ENCODE peak calls at places on chromosomes 5 and 9, in eight cellular contexts. M is Peyer's patch, Q is bronchial epithelial cell, P is IMR-90, B is Panc1, T is pancreas, W is AG10803, X is esophagus muscularis mucosa. R is an unnamed sample.

GRCh38 chr9:137070201-137070905 is at the start of gene SAPCD2:
- DNase-seq in M (peak; percentile 87), Q (peak; percentile 77), P (peak; percentile 79), B (no peak), T (peak; percentile 96), W (peak; percentile 77), X (peak; percentile 93), R (peak; percentile 88)

GRCh38 chr5:81068635-81069034 is 108.5 kb downstream of the RASGRF2 start:
- DNase-seq in M (no peak), Q (no peak), P (no peak), B (no peak), T (no peak), W (no peak), X (no peak), R (no peak)

GRCh38 chr9:37144762-37145161 is 24.4 kb downstream of the ZCCHC7 start:
- DNase-seq in M (no peak), Q (no peak), P (peak; percentile 38), B (no peak), T (no peak), W (no peak), X (no peak), R (no peak)

GRCh38 chr5:114434396-114435219 is 72.7 kb downstream of the KCNN2 start:
- DNase-seq in M (no peak), Q (peak; percentile 27), P (peak; percentile 22), B (no peak), T (no peak), W (no peak), X (no peak), R (no peak)

GRCh38 chr5:181223729-181224389 is 778 bp downstream of the TRIM41 start:
- DNase-seq in M (peak; percentile 60), Q (no peak), P (peak; percentile 40), B (no peak), T (no peak), W (no peak), X (no peak), R (peak; percentile 71)

GRCh38 chr5:175696855-175697198 is 39.0 kb downstream of the HRH2 start:
- DNase-seq in M (no peak), Q (no peak), P (no peak), B (no peak), T (no peak), W (no peak), X (no peak), R (no peak)

GRCh38 chr9:86064220-86064619 is 35.1 kb downstream of the GOLM1 start:
- DNase-seq in M (no peak), Q (no peak), P (no peak), B (no peak), T (no peak), W (no peak), X (no peak), R (no peak)

GRCh38 chr5:10218658-10219057 is 31.0 kb downstream of the ATPSCKMT start:
- DNase-seq in M (no peak), Q (no peak), P (no peak), B (no peak), T (no peak), W (no peak), X (peak; percentile 12), R (no peak)

GRCh38 chr5:117809251-117809650 is 1179.1 kb downstream of the DTWD2 start:
- DNase-seq in M (no peak), Q (no peak), P (no peak), B (no peak), T (no peak), W (no peak), X (no peak), R (no peak)

GRCh38 chr9:137294091-137294683 is 7.9 kb downstream of the NRARP start:
- DNase-seq in M (no peak), Q (peak; percentile 77), P (peak; percentile 56), B (no peak), T (peak; percentile 90), W (no peak), X (no peak), R (no peak)

GRCh38 chr5:90941002-90941720 is 382.6 kb downstream of the ADGRV1 start:
- DNase-seq in M (no peak), Q (no peak), P (no peak), B (no peak), T (no peak), W (no peak), X (no peak), R (no peak)

GRCh38 chr5:59097116-59097515 is 514.2 kb downstream of the RAB3C start:
- DNase-seq in M (no peak), Q (no peak), P (peak; percentile 83), B (no peak), T (no peak), W (peak; percentile 38), X (no peak), R (no peak)

GRCh38 chr5:139178948-139179347 is 19.2 kb downstream of the SIL1 start:
- DNase-seq in M (no peak), Q (peak; percentile 54), P (peak; percentile 41), B (no peak), T (no peak), W (no peak), X (no peak), R (no peak)

GRCh38 chr5:167701103-167701502 is 590.3 kb upstream of the WWC1 start:
- DNase-seq in M (no peak), Q (no peak), P (no peak), B (no peak), T (no peak), W (no peak), X (no peak), R (no peak)

GRCh38 chr5:167696558-167697314 is 594.7 kb upstream of the WWC1 start:
- DNase-seq in M (no peak), Q (no peak), P (no peak), B (no peak), T (no peak), W (no peak), X (no peak), R (no peak)

GRCh38 chr5:167702014-167702413 is 589.4 kb upstream of the WWC1 start:
- DNase-seq in M (no peak), Q (no peak), P (no peak), B (no peak), T (no peak), W (no peak), X (no peak), R (no peak)

GRCh38 chr5:167694562-167694961 is 596.9 kb upstream of the WWC1 start:
- DNase-seq in M (no peak), Q (no peak), P (no peak), B (no peak), T (no peak), W (no peak), X (no peak), R (no peak)

GRCh38 chr5:167699434-167699833 is 592.0 kb upstream of the WWC1 start:
- DNase-seq in M (no peak), Q (peak; percentile 100), P (peak; percentile 99), B (peak; percentile 92), T (no peak), W (peak; percentile 100), X (no peak), R (peak; percentile 91)
- H3K4me3 ChIP-seq in M (no peak overlapping the region), Q (no peak overlapping the region), P (no peak overlapping the region), B (no peak overlapping the region), T (no peak overlapping the region), W (no peak overlapping the region), X (no peak overlapping the region), R (no peak overlapping the region)

GRCh38 chr5:56478062-56478461 is 244.9 kb upstream of the ANKRD55 start:
- DNase-seq in M (no peak), Q (no peak), P (no peak), B (no peak), T (no peak), W (no peak), X (no peak), R (no peak)

GRCh38 chr5:56479701-56480304 is 246.7 kb upstream of the ANKRD55 start:
- DNase-seq in M (peak; percentile 47), Q (peak; percentile 13), P (no peak), B (no peak), T (no peak), W (no peak), X (no peak), R (no peak)

GRCh38 chr5:56481147-56481997 is 248.2 kb upstream of the ANKRD55 start:
- DNase-seq in M (peak; percentile 54), Q (peak; percentile 21), P (peak; percentile 54), B (no peak), T (peak; percentile 79), W (peak; percentile 24), X (no peak), R (no peak)

GRCh38 chr5:56480305-56481146 is 247.4 kb upstream of the ANKRD55 start:
- DNase-seq in M (peak; percentile 62), Q (peak; percentile 50), P (peak; percentile 84), B (no peak), T (peak; percentile 66), W (peak; percentile 44), X (no peak), R (no peak)

GRCh38 chr5:56479126-56479525 is 246.0 kb upstream of the ANKRD55 start:
- DNase-seq in M (no peak), Q (no peak), P (no peak), B (no peak), T (no peak), W (no peak), X (no peak), R (no peak)
- H3K4me3 ChIP-seq in M (no peak overlapping the region), Q (no peak overlapping the region), P (no peak overlapping the region), B (no peak overlapping the region), T (no peak overlapping the region), W (no peak overlapping the region), X (no peak overlapping the region), R (no peak overlapping the region)

DNA sequence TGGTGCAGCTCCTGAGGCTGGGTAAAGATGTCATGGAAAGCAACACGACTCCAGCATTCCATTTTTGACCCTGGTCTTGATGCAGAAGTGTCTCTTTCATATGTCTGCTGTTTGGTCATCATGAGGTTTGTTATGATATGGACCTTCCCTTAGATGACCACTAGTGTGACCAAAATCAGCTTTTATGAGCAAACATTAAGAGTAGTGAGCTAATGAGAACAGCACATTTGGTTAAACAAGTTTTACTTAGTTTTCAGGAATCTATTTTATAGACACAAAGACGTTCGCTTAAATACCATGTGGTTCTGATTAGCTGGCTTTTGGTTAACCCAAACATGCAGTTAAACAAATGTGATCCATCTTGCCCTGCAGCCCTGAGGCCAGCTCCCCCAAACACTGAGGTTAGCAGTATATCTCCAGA is 56.7 kb upstream of the ACTBL2 start:
- DNase-seq in M (no peak), Q (no peak), P (peak; percentile 74), B (no peak), T (no peak), W (peak; percentile 80), X (no peak), R (no peak)
- H3K4me3 ChIP-seq in M (no peak overlapping the region), Q (no peak overlapping the region), P (no peak overlapping the region), B (no peak overlapping the region), T (no peak overlapping the region), W (no peak overlapping the region), X (no peak overlapping the region), R (no peak overlapping the region)

GRCh38 chr5:56815657-56816545 is 552 bp downstream of the MAP3K1 start:
- DNase-seq in M (peak; percentile 55), Q (no peak), P (peak; percentile 32), B (no peak), T (peak; percentile 81), W (peak; percentile 40), X (no peak), R (no peak)

GRCh38 chr5:56817306-56817986 is 2.1 kb downstream of the MAP3K1 start:
- DNase-seq in M (no peak), Q (no peak), P (no peak), B (no peak), T (no peak), W (no peak), X (no peak), R (no peak)

GRCh38 chr5:56819027-56819881 is 3.9 kb downstream of the MAP3K1 start:
- DNase-seq in M (no peak), Q (peak; percentile 64), P (no peak), B (no peak), T (no peak), W (no peak), X (no peak), R (no peak)

GRCh38 chr5:56816546-56817081 is 1.3 kb downstream of the MAP3K1 start:
- DNase-seq in M (peak; percentile 68), Q (peak; percentile 67), P (peak; percentile 54), B (no peak), T (peak; percentile 72), W (peak; percentile 52), X (no peak), R (peak; percentile 66)

GRCh38 chr5:56818409-56819026 is 3.2 kb downstream of the MAP3K1 start:
- DNase-seq in M (no peak), Q (peak; percentile 37), P (peak; percentile 57), B (no peak), T (no peak), W (no peak), X (no peak), R (no peak)
- H3K4me3 ChIP-seq in M (peak overlapping the region; percentile 5), Q (no peak overlapping the region), P (peak overlapping the region; percentile 17), B (peak overlapping the region; percentile 0), T (no peak overlapping the region), W (no peak overlapping the region), X (peak overlapping the region; percentile 8), R (peak overlapping the region; percentile 21)

R was measured in RWPE2.